ENCODE peak calls at places on chromosomes 16 and 17, in ten cellular contexts. Y is PC-3, R is psoas muscle, I is fibroblast of lung, J is Peyer's patch, L is dorsolateral prefrontal cortex, X is RWPE2, E is mammary epithelial cell, H is SK-N-SH, G is K562. A is an unnamed sample.

GRCh38 chr16:24800586-24800985 is 45.2 kb upstream of the SLC5A11 start:
- DNase-seq in Y (peak; percentile 13), R (no peak), I (peak; percentile 33), J (no peak), L (no peak), X (no peak), E (peak; percentile 79), H (no peak), G (peak; percentile 21), A (no peak)

GRCh38 chr17:49997773-49998703 is 3.0 kb upstream of the DLX3 start:
- DNase-seq in Y (peak; percentile 97), R (peak; percentile 79), I (peak; percentile 82), J (peak; percentile 72), L (peak; percentile 57), X (no peak), E (peak; percentile 68), H (peak; percentile 92), G (peak; percentile 89), A (peak; percentile 75)

GRCh38 chr16:3665508-3665907 is 11.0 kb downstream of the DNASE1 start:
- DNase-seq in Y (no peak), R (peak; percentile 38), I (no peak), J (no peak), L (no peak), X (peak; percentile 38), E (no peak), H (no peak), G (no peak), A (peak; percentile 36)

GRCh38 chr17:1714980-1715802 is 5.0 kb upstream of the TLCD2 start:
- DNase-seq in Y (peak; percentile 86), R (peak; percentile 99), I (peak; percentile 95), J (peak; percentile 93), L (peak; percentile 74), X (peak; percentile 96), E (peak; percentile 87), H (peak; percentile 62), G (peak; percentile 61), A (peak; percentile 36)

GRCh38 chr17:62892069-62892675 is 73.9 kb upstream of the TANC2 start:
- DNase-seq in Y (no peak), R (no peak), I (no peak), J (no peak), L (no peak), X (no peak), E (no peak), H (no peak), G (no peak), A (no peak)

GRCh38 chr17:50181601-50182345 is 16.0 kb downstream of the SGCA start:
- DNase-seq in Y (no peak), R (peak; percentile 44), I (no peak), J (no peak), L (no peak), X (no peak), E (peak; percentile 25), H (no peak), G (no peak), A (no peak)

GRCh38 chr16:71673190-71673956 is 47.4 kb downstream of the MARVELD3 start:
- DNase-seq in Y (no peak), R (no peak), I (no peak), J (no peak), L (no peak), X (no peak), E (no peak), H (no peak), G (no peak), A (no peak)

GRCh38 chr16:27417047-27417671 is 15.2 kb downstream of the IL21R start:
- DNase-seq in Y (no peak), R (no peak), I (no peak), J (no peak), L (no peak), X (no peak), E (no peak), H (no peak), G (no peak), A (no peak)

GRCh38 chr17:42517516-42517915 is 18.5 kb upstream of the NAGLU start:
- DNase-seq in Y (no peak), R (peak; percentile 91), I (peak; percentile 94), J (peak; percentile 89), L (peak; percentile 75), X (no peak), E (peak; percentile 75), H (peak; percentile 87), G (peak; percentile 94), A (peak; percentile 78)

GRCh38 chr17:42520540-42520951 is 15.5 kb upstream of the NAGLU start:
- DNase-seq in Y (no peak), R (no peak), I (no peak), J (no peak), L (no peak), X (no peak), E (no peak), H (no peak), G (peak; percentile 57), A (no peak)

GRCh38 chr17:42518046-42518754 is 17.8 kb upstream of the NAGLU start:
- DNase-seq in Y (peak; percentile 89), R (peak; percentile 90), I (peak; percentile 98), J (peak; percentile 77), L (peak; percentile 72), X (peak; percentile 85), E (peak; percentile 84), H (no peak), G (peak; percentile 40), A (no peak)

GRCh38 chr17:42519546-42520444 is 16.2 kb upstream of the NAGLU start:
- DNase-seq in Y (peak; percentile 91), R (peak; percentile 93), I (peak; percentile 99), J (peak; percentile 66), L (peak; percentile 77), X (peak; percentile 91), E (peak; percentile 86), H (no peak), G (no peak), A (no peak)

DNA sequence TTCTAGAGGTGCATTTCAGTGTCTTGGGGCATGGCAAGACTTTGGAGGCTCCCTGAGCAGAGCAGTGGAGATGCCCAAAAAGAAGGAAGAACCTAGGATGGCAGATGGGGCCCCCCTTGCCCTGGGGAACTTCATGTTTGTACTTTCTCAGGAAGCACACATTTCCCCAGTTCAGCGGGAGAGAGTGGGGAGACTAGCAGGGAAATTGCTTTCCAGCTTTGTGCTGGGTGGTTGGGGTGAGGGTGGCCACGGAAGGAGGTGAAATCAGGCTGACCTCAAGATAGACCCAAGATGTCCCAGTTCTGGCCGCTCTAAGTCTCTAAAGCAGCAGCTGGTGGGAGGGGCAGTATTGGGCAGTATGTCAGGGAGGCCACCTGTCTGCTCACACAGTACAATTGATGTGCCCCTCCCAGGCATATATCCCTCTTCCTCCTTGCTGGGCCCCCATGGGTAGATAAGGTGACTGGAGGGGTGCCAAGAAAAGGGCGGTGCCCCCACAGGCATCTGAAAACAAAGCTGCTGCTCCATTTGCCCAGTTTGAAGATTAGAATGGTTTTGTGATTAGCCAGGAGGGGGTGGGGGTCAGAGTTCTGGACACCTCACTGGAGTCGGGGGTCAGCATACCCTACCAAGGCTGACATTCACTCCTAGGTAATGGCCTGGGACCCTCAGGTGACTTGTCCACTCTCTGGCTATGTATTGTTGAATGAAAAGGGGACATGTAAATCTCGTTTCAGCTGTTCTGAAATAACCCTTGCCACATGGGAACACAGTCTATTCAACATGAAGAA is 17.1 kb upstream of the NAGLU start:
- DNase-seq in Y (no peak), R (no peak), I (peak; percentile 63), J (peak; percentile 84), L (no peak), X (no peak), E (no peak), H (no peak), G (peak; percentile 78), A (no peak)
- H3K27ac ChIP-seq in Y (peak overlapping the region; percentile 74), R (peak overlapping the region; percentile 84), I (peak overlapping the region; percentile 97), J (peak overlapping the region; percentile 78), L (peak overlapping the region; percentile 92), X (peak overlapping the region; percentile 97), E (peak overlapping the region; percentile 64), H (peak overlapping the region; percentile 92), G (peak overlapping the region; percentile 86), A (no peak overlapping the region)

DNA sequence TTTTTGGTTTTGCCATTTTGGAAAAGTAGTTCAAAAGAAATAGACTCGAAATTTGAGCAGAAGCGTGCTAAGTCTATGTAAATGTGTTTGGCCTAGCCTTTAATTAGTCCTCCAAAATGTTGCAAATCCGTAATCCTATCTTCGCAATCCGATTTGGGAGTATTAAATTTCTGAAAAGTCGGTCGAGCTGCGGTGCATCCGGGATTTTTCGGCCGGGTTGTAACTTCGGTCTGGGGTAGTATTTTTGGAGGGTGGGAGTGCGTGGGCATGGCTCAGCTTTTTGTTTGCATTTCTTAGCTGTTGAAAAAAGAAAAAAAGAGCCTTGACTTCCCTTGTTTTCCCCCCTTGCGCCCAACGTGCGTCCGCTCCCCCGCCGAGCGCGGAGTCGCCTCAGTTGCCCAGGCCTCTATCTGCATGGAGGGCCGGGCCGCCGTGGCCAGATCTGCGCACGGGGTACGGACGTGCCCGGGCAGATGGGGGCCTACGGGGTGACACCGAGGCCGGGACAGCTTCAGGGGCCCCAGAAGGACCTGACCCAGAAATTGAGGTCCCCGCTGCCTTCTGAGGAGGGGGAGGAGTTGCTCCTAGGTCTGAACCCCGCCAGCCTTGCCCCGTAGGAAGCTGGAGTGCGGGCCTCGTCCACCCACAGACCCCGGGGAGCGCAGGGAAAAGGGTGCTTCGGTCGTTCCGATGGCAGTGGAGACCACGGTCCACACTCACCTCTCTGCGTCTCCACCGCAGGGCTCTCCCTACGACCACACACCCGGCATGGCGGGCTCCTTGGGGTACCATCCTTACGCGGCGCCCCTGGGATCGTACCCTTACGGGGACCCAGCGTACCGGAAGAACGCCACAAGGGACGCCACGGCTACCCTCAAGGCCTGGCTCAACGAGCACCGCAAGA is 1.3 kb downstream of the IRX5 start:
- DNase-seq in Y (no peak), R (peak; percentile 61), I (no peak), J (no peak), L (no peak), X (no peak), E (peak; percentile 49), H (peak; percentile 53), G (no peak), A (no peak)
- H3K27me3 ChIP-seq in Y (peaks cover 84% of the 10 kb centered on the region), R (peaks cover 3% of the 10 kb centered on the region), I (peaks cover 54% of the 10 kb centered on the region), J (peaks cover 54% of the 10 kb centered on the region), L (peaks cover 89% of the 10 kb centered on the region), X (peaks cover 76% of the 10 kb centered on the region), E (no peaks in the 10 kb centered on the region), H (no peaks in the 10 kb centered on the region), G (no peaks in the 10 kb centered on the region), A (peaks cover 79% of the 10 kb centered on the region)

GRCh38 chr16:75307506-75307905 is 56.1 kb upstream of the BCAR1 start:
- DNase-seq in Y (no peak), R (no peak), I (no peak), J (no peak), L (no peak), X (no peak), E (no peak), H (no peak), G (no peak), A (no peak)

GRCh38 chr16:75304521-75305363 is 53.3 kb upstream of the BCAR1 start:
- DNase-seq in Y (peak; percentile 19), R (no peak), I (peak; percentile 89), J (peak; percentile 75), L (peak; percentile 58), X (no peak), E (peak; percentile 91), H (no peak), G (peak; percentile 56), A (no peak)

GRCh38 chr16:75306102-75306762 is 54.8 kb upstream of the BCAR1 start:
- DNase-seq in Y (peak; percentile 20), R (no peak), I (peak; percentile 19), J (peak; percentile 82), L (no peak), X (no peak), E (no peak), H (no peak), G (no peak), A (no peak)

GRCh38 chr16:75308011-75308410 is 56.6 kb upstream of the BCAR1 start:
- DNase-seq in Y (no peak), R (no peak), I (no peak), J (no peak), L (no peak), X (no peak), E (no peak), H (no peak), G (no peak), A (no peak)

GRCh38 chr16:75305364-75306101 is 54.1 kb upstream of the BCAR1 start:
- DNase-seq in Y (peak; percentile 98), R (peak; percentile 89), I (peak; percentile 100), J (peak; percentile 78), L (peak; percentile 16), X (peak; percentile 98), E (peak; percentile 100), H (peak; percentile 54), G (peak; percentile 52), A (peak; percentile 35)
- TF ChIP-seq CTCF in Y (peak; percentile 26), R (no peak), I (no peak), J (no peak), L (no peak), X (peak; percentile 53), E (peak; percentile 33), H (peak; percentile 24), G (no peak), A (no peak)

GRCh38 chr17:77474292-77474988 is 333.7 kb downstream of the SEC14L1 start:
- DNase-seq in Y (no peak), R (no peak), I (peak; percentile 45), J (no peak), L (no peak), X (no peak), E (no peak), H (no peak), G (no peak), A (no peak)

GRCh38 chr17:77473615-77474226 is 333.0 kb downstream of the SEC14L1 start:
- DNase-seq in Y (peak; percentile 50), R (no peak), I (no peak), J (no peak), L (no peak), X (no peak), E (peak; percentile 87), H (no peak), G (no peak), A (no peak)

GRCh38 chr17:77470800-77471733 is 330.3 kb downstream of the SEC14L1 start:
- DNase-seq in Y (peak; percentile 51), R (peak; percentile 60), I (peak; percentile 54), J (no peak), L (no peak), X (peak; percentile 70), E (no peak), H (peak; percentile 89), G (peak; percentile 64), A (no peak)

GRCh38 chr17:77471984-77472836 is 331.4 kb downstream of the SEC14L1 start:
- DNase-seq in Y (no peak), R (peak; percentile 51), I (peak; percentile 90), J (no peak), L (no peak), X (peak; percentile 84), E (peak; percentile 76), H (peak; percentile 67), G (no peak), A (no peak)

DNA sequence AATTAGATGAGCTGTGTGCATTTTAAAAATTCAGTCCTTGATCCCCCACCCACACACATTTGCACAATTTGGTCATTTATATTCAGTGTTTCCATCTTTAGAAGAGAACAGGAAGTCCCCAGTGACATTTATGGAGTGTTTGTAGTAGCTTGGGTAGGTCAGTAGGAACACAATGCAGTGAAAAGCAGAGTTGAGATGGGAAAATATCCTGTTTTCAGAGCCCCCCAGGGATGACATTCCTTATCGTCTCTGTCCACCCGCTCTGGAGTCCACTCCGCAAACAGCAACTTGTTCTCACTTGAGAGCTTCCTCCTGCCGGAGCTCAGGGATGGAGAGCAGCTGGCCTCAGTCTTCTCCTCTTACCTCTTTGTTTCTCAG is 332.1 kb downstream of the SEC14L1 start:
- DNase-seq in Y (no peak), R (no peak), I (no peak), J (no peak), L (no peak), X (no peak), E (no peak), H (no peak), G (no peak), A (no peak)
- H3K27ac ChIP-seq in Y (no peak overlapping the region), R (no peak overlapping the region), I (peak overlapping the region; percentile 66), J (peak overlapping the region; percentile 24), L (peak overlapping the region; percentile 74), X (peak overlapping the region; percentile 97), E (peak overlapping the region; percentile 82), H (peak overlapping the region; percentile 74), G (no peak overlapping the region), A (peak overlapping the region; percentile 62)

A was measured in CD4-positive, alpha-beta T cell.